ENCODE peak calls at places on chromosomes 12 and 14, in eight cellular contexts. One of them, this sample, is unnamed.

GRCh38 chr12:131087302-131087818 is 133.7 kb downstream of the ADGRD1 start:
- DNase-seq in tibial nerve: peak
- DNase-seq in CD8-positive, alpha-beta memory T cell: no peak
- DNase-seq in CD4-positive, alpha-beta T cell: no peak
- DNase-seq in GM23248: no peak
- DNase-seq in right cardiac atrium: peak
- DNase-seq in A549: no peak
- DNase-seq in ascending aorta: no peak
- DNase-seq in this sample: no peak

GRCh38 chr12:46661161-46661845 is 164.5 kb downstream of the SLC38A4 start:
- DNase-seq in tibial nerve: no peak
- DNase-seq in CD8-positive, alpha-beta memory T cell: no peak
- DNase-seq in CD4-positive, alpha-beta T cell: no peak
- DNase-seq in GM23248: peak
- DNase-seq in right cardiac atrium: no peak
- DNase-seq in A549: peak
- DNase-seq in ascending aorta: no peak
- DNase-seq in this sample: peak

GRCh38 chr14:104019806-104020205 is 65.7 kb upstream of the ASPG start:
- DNase-seq in tibial nerve: no peak
- DNase-seq in CD8-positive, alpha-beta memory T cell: no peak
- DNase-seq in CD4-positive, alpha-beta T cell: no peak
- DNase-seq in GM23248: no peak
- DNase-seq in right cardiac atrium: no peak
- DNase-seq in A549: no peak
- DNase-seq in ascending aorta: no peak
- DNase-seq in this sample: no peak

GRCh38 chr12:13079440-13079906 is 24.0 kb downstream of the GSG1 start:
- DNase-seq in tibial nerve: no peak
- DNase-seq in CD8-positive, alpha-beta memory T cell: no peak
- DNase-seq in CD4-positive, alpha-beta T cell: no peak
- DNase-seq in GM23248: no peak
- DNase-seq in right cardiac atrium: no peak
- DNase-seq in A549: no peak
- DNase-seq in ascending aorta: no peak
- DNase-seq in this sample: no peak

GRCh38 chr12:92871121-92871520 is 58.0 kb downstream of the EEA1 start:
- DNase-seq in tibial nerve: no peak
- DNase-seq in CD8-positive, alpha-beta memory T cell: no peak
- DNase-seq in CD4-positive, alpha-beta T cell: no peak
- DNase-seq in GM23248: peak
- DNase-seq in right cardiac atrium: no peak
- DNase-seq in A549: no peak
- DNase-seq in ascending aorta: no peak
- DNase-seq in this sample: no peak

GRCh38 chr14:59293934-59294661 is 105.6 kb downstream of the DAAM1 start:
- DNase-seq in tibial nerve: no peak
- DNase-seq in CD8-positive, alpha-beta memory T cell: no peak
- DNase-seq in CD4-positive, alpha-beta T cell: no peak
- DNase-seq in GM23248: peak
- DNase-seq in right cardiac atrium: peak
- DNase-seq in A549: no peak
- DNase-seq in ascending aorta: no peak
- DNase-seq in this sample: peak

GRCh38 chr14:100747021-100747586 is 20.4 kb downstream of the DLK1 start:
- DNase-seq in tibial nerve: no peak
- DNase-seq in CD8-positive, alpha-beta memory T cell: no peak
- DNase-seq in CD4-positive, alpha-beta T cell: no peak
- DNase-seq in GM23248: peak
- DNase-seq in right cardiac atrium: no peak
- DNase-seq in A549: peak
- DNase-seq in ascending aorta: no peak
- DNase-seq in this sample: no peak

GRCh38 chr12:57695770-57696432 is 2.0 kb downstream of the OS9 start:
- DNase-seq in tibial nerve: no peak
- DNase-seq in CD8-positive, alpha-beta memory T cell: no peak
- DNase-seq in CD4-positive, alpha-beta T cell: no peak
- DNase-seq in GM23248: no peak
- DNase-seq in right cardiac atrium: no peak
- DNase-seq in A549: no peak
- DNase-seq in ascending aorta: no peak
- DNase-seq in this sample: no peak

GRCh38 chr12:113239288-113239771 is 18.1 kb downstream of the TPCN1 start:
- DNase-seq in tibial nerve: no peak
- DNase-seq in CD8-positive, alpha-beta memory T cell: no peak
- DNase-seq in CD4-positive, alpha-beta T cell: no peak
- DNase-seq in GM23248: no peak
- DNase-seq in right cardiac atrium: no peak
- DNase-seq in A549: no peak
- DNase-seq in ascending aorta: no peak
- DNase-seq in this sample: no peak

GRCh38 chr14:30999038-30999773 is 26.2 kb upstream of the AP4S1 start:
- DNase-seq in tibial nerve: no peak
- DNase-seq in CD8-positive, alpha-beta memory T cell: no peak
- DNase-seq in CD4-positive, alpha-beta T cell: no peak
- DNase-seq in GM23248: no peak
- DNase-seq in right cardiac atrium: no peak
- DNase-seq in A549: no peak
- DNase-seq in ascending aorta: no peak
- DNase-seq in this sample: no peak
- H3K27ac ChIP-seq in tibial nerve: no peak
- H3K27ac ChIP-seq in CD8-positive, alpha-beta memory T cell: no peak
- H3K27ac ChIP-seq in CD4-positive, alpha-beta T cell: no peak
- H3K27ac ChIP-seq in GM23248: no peak
- H3K27ac ChIP-seq in right cardiac atrium: no peak
- H3K27ac ChIP-seq in A549: no peak
- H3K27ac ChIP-seq in ascending aorta: no peak
- H3K27ac ChIP-seq in this sample: no peak

DNA sequence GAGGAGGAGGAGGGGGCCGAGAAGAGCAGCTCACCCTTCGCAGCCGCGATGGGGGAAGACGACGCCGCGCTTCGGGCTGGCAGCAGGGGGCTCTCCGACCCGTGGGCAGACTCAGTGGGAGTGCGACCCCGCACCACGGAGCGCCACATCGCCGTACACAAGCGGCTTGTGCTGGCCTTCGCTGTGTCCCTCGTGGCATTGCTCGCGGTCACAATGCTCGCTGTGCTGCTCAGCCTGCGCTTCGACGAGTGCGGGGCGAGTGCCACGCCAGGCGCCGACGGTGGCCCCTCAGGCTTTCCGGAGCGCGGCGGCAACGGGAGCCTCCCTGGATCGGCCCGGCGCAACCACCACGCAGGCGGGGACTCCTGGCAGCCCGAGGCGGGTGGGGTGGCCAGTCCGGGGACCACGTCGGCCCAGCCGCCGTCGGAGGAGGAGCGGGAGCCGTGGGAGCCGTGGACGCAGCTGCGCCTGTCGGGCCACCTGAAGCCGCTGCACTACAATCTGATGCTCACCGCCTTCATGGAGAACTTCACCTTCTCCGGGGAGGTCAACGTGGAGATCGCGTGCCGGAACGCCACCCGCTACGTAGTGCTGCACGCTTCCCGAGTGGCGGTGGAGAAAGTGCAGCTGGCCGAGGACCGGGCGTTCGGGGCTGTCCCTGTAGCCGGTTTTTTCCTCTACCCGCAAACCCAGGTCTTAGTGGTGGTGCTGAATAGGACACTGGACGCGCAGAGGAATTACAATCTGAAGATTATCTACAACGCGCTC is 745 bp downstream of the TRHDE start:
- DNase-seq in tibial nerve: no peak
- DNase-seq in CD8-positive, alpha-beta memory T cell: no peak
- DNase-seq in CD4-positive, alpha-beta T cell: no peak
- DNase-seq in GM23248: peak
- DNase-seq in right cardiac atrium: peak
- DNase-seq in A549: no peak
- DNase-seq in ascending aorta: no peak
- DNase-seq in this sample: peak
- H3K27ac ChIP-seq in tibial nerve: no peak
- H3K27ac ChIP-seq in CD8-positive, alpha-beta memory T cell: no peak
- H3K27ac ChIP-seq in CD4-positive, alpha-beta T cell: no peak
- H3K27ac ChIP-seq in GM23248: no peak
- H3K27ac ChIP-seq in right cardiac atrium: no peak
- H3K27ac ChIP-seq in A549: no peak
- H3K27ac ChIP-seq in ascending aorta: no peak
- H3K27ac ChIP-seq in this sample: peak

GRCh38 chr14:98169170-98169587 is 1102.8 kb downstream of the BCL11B start:
- DNase-seq in tibial nerve: no peak
- DNase-seq in CD8-positive, alpha-beta memory T cell: no peak
- DNase-seq in CD4-positive, alpha-beta T cell: no peak
- DNase-seq in GM23248: no peak
- DNase-seq in right cardiac atrium: no peak
- DNase-seq in A549: no peak
- DNase-seq in ascending aorta: no peak
- DNase-seq in this sample: no peak

GRCh38 chr14:98170580-98170979 is 1101.4 kb downstream of the BCL11B start:
- DNase-seq in tibial nerve: no peak
- DNase-seq in CD8-positive, alpha-beta memory T cell: no peak
- DNase-seq in CD4-positive, alpha-beta T cell: no peak
- DNase-seq in GM23248: no peak
- DNase-seq in right cardiac atrium: no peak
- DNase-seq in A549: no peak
- DNase-seq in ascending aorta: no peak
- DNase-seq in this sample: no peak

GRCh38 chr14:98167253-98167652 is 1104.7 kb downstream of the BCL11B start:
- DNase-seq in tibial nerve: no peak
- DNase-seq in CD8-positive, alpha-beta memory T cell: no peak
- DNase-seq in CD4-positive, alpha-beta T cell: no peak
- DNase-seq in GM23248: no peak
- DNase-seq in right cardiac atrium: no peak
- DNase-seq in A549: no peak
- DNase-seq in ascending aorta: no peak
- DNase-seq in this sample: no peak

GRCh38 chr14:98168196-98168985 is 1103.6 kb downstream of the BCL11B start:
- DNase-seq in tibial nerve: no peak
- DNase-seq in CD8-positive, alpha-beta memory T cell: no peak
- DNase-seq in CD4-positive, alpha-beta T cell: no peak
- DNase-seq in GM23248: no peak
- DNase-seq in right cardiac atrium: no peak
- DNase-seq in A549: no peak
- DNase-seq in ascending aorta: no peak
- DNase-seq in this sample: no peak

GRCh38 chr14:98167702-98168101 is 1104.3 kb downstream of the BCL11B start:
- DNase-seq in tibial nerve: no peak
- DNase-seq in CD8-positive, alpha-beta memory T cell: peak
- DNase-seq in CD4-positive, alpha-beta T cell: no peak
- DNase-seq in GM23248: no peak
- DNase-seq in right cardiac atrium: no peak
- DNase-seq in A549: no peak
- DNase-seq in ascending aorta: no peak
- DNase-seq in this sample: no peak
- H3K27ac ChIP-seq in tibial nerve: no peak
- H3K27ac ChIP-seq in CD8-positive, alpha-beta memory T cell: no peak
- H3K27ac ChIP-seq in CD4-positive, alpha-beta T cell: peak
- H3K27ac ChIP-seq in GM23248: no peak
- H3K27ac ChIP-seq in right cardiac atrium: no peak
- H3K27ac ChIP-seq in A549: no peak
- H3K27ac ChIP-seq in ascending aorta: no peak
- H3K27ac ChIP-seq in this sample: no peak

GRCh38 chr12:98485792-98486347 is 29.5 kb upstream of the TMPO start:
- DNase-seq in tibial nerve: no peak
- DNase-seq in CD8-positive, alpha-beta memory T cell: no peak
- DNase-seq in CD4-positive, alpha-beta T cell: no peak
- DNase-seq in GM23248: no peak
- DNase-seq in right cardiac atrium: no peak
- DNase-seq in A549: no peak
- DNase-seq in ascending aorta: no peak
- DNase-seq in this sample: no peak

GRCh38 chr12:98478606-98479005 is 36.8 kb upstream of the TMPO start:
- DNase-seq in tibial nerve: no peak
- DNase-seq in CD8-positive, alpha-beta memory T cell: no peak
- DNase-seq in CD4-positive, alpha-beta T cell: no peak
- DNase-seq in GM23248: no peak
- DNase-seq in right cardiac atrium: no peak
- DNase-seq in A549: no peak
- DNase-seq in ascending aorta: no peak
- DNase-seq in this sample: no peak

DNA sequence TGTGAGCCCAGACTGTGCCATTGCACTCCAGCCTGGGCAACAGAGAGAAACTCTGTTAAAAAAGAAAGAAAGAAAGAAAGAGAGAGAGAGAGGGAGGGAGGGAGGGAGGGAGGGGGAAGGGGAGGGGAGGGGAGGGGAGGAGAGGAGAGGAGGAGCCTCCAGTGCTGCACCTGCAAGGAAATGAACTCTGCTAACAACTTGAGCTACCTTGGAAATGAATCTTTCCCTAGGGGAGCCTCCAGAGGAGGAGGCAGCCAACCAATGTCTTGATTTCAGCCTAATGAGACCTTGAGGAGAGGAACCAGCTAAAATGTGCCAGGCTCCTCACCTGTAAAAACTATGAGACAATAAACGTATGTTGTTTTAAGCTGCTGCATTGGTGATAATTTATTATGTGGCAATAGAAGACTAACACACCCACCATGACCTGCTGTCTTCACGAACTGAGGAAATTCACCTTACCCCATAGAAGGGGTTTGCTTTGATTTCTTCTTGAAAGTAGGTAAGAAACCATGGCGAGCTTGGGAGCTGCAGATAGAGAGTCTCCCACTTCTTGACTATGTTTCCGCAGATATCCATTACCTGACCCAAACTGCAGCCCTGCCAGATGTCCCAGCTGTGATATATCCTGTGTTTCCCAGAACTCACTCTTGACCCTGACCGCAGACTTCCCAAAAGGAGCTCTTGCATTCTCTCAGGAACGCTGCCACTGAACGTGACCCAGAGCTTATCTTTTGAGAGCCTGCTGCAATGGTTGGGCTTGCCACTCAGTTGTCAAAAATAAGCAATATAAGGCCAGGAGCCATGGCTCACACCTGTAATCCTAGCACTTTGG is 31.6 kb upstream of the TMPO start:
- DNase-seq in tibial nerve: no peak
- DNase-seq in CD8-positive, alpha-beta memory T cell: no peak
- DNase-seq in CD4-positive, alpha-beta T cell: no peak
- DNase-seq in GM23248: no peak
- DNase-seq in right cardiac atrium: no peak
- DNase-seq in A549: no peak
- DNase-seq in ascending aorta: no peak
- DNase-seq in this sample: no peak
- H3K27ac ChIP-seq in tibial nerve: no peak
- H3K27ac ChIP-seq in CD8-positive, alpha-beta memory T cell: no peak
- H3K27ac ChIP-seq in CD4-positive, alpha-beta T cell: no peak
- H3K27ac ChIP-seq in GM23248: no peak
- H3K27ac ChIP-seq in right cardiac atrium: no peak
- H3K27ac ChIP-seq in A549: no peak
- H3K27ac ChIP-seq in ascending aorta: no peak
- H3K27ac ChIP-seq in this sample: no peak

GRCh38 chr12:108638997-108639822 is 5.5 kb upstream of the SELPLG start:
- DNase-seq in tibial nerve: no peak
- DNase-seq in CD8-positive, alpha-beta memory T cell: no peak
- DNase-seq in CD4-positive, alpha-beta T cell: no peak
- DNase-seq in GM23248: no peak
- DNase-seq in right cardiac atrium: no peak
- DNase-seq in A549: no peak
- DNase-seq in ascending aorta: no peak
- DNase-seq in this sample: no peak
- H3K27ac ChIP-seq in tibial nerve: peak
- H3K27ac ChIP-seq in CD8-positive, alpha-beta memory T cell: no peak
- H3K27ac ChIP-seq in CD4-positive, alpha-beta T cell: no peak
- H3K27ac ChIP-seq in GM23248: no peak
- H3K27ac ChIP-seq in right cardiac atrium: no peak
- H3K27ac ChIP-seq in A549: no peak
- H3K27ac ChIP-seq in ascending aorta: peak
- H3K27ac ChIP-seq in this sample: peak

This sample was measured in testis.